ENCODE peak calls at places on chromosomes 5 and 9, in four cellular contexts. I, A, W and U are unnamed samples.

GRCh38 chr5:151223447-151224264 is at the start of gene CCDC69:
- DNase-seq in I (peak; percentile 57), A (peak; percentile 75), W (no peak), U (peak; percentile 73)

GRCh38 chr9:124320062-124320973 is 62.6 kb downstream of the NEK6 start:
- DNase-seq in I (peak; percentile 60), A (peak; percentile 71), W (no peak), U (peak; percentile 67)

GRCh38 chr9:131800885-131801284 is 61.0 kb upstream of the RAPGEF1 start:
- DNase-seq in I (no peak), A (no peak), W (no peak), U (no peak)

GRCh38 chr5:58924306-58924705 is 341.4 kb downstream of the RAB3C start:
- DNase-seq in I (no peak), A (no peak), W (no peak), U (no peak)

GRCh38 chr5:123371575-123372179 is 51.5 kb downstream of the CEP120 start:
- DNase-seq in I (peak; percentile 7), A (peak; percentile 26), W (no peak), U (peak; percentile 13)

GRCh38 chr9:126373241-126373640 is 46.6 kb downstream of the MVB12B start:
- DNase-seq in I (peak; percentile 53), A (peak; percentile 16), W (no peak), U (peak; percentile 46)

GRCh38 chr5:99025298-99026045 is 96.7 kb upstream of the CHD1 start:
- DNase-seq in I (no peak), A (peak; percentile 27), W (no peak), U (peak; percentile 15)

GRCh38 chr5:124584991-124585715 is 161.3 kb downstream of the ZNF608 start:
- DNase-seq in I (peak; percentile 31), A (no peak), W (no peak), U (no peak)

GRCh38 chr5:131252824-131253171 is 11.1 kb upstream of the CDC42SE2 start:
- DNase-seq in I (no peak), A (no peak), W (peak; percentile 63), U (no peak)

GRCh38 chr5:148973455-148973854 is 89.4 kb downstream of the SH3TC2 start:
- DNase-seq in I (peak; percentile 67), A (no peak), W (no peak), U (peak; percentile 52)

GRCh38 chr9:79799691-79800345 is 228.1 kb downstream of the TLE4 start:
- DNase-seq in I (no peak), A (peak; percentile 95), W (no peak), U (peak; percentile 85)

GRCh38 chr9:34568783-34569182 is 20.7 kb downstream of the CNTFR start:
- DNase-seq in I (no peak), A (no peak), W (no peak), U (no peak)

GRCh38 chr5:38465045-38465444 is 91.4 kb downstream of the LIFR start:
- DNase-seq in I (peak; percentile 44), A (peak; percentile 82), W (no peak), U (peak; percentile 39)

GRCh38 chr9:133044661-133045060 is 13.9 kb downstream of the GTF3C5 start:
- DNase-seq in I (no peak), A (no peak), W (no peak), U (no peak)

GRCh38 chr5:149162401-149163084 is 21.2 kb downstream of the ABLIM3 start:
- DNase-seq in I (peak; percentile 74), A (peak; percentile 79), W (no peak), U (peak; percentile 71)

GRCh38 chr9:98943682-98944129 is at the start of gene COL15A1:
- DNase-seq in I (no peak), A (no peak), W (no peak), U (peak; percentile 11)

GRCh38 chr5:31149072-31149471 is 44.4 kb upstream of the CDH6 start:
- DNase-seq in I (peak; percentile 39), A (peak; percentile 32), W (no peak), U (peak; percentile 37)

GRCh38 chr9:93895535-93895934 is 59.6 kb downstream of the BARX1 start:
- DNase-seq in I (no peak), A (no peak), W (no peak), U (no peak)

GRCh38 chr9:71929223-71929622 is 17.8 kb downstream of the C9orf85 start:
- DNase-seq in I (peak; percentile 82), A (peak; percentile 25), W (no peak), U (no peak)

GRCh38 chr5:2147504-2148311 is 265.0 kb upstream of the IRX4 start:
- DNase-seq in I (no peak), A (no peak), W (no peak), U (no peak)

GRCh38 chr9:121870271-121870670 is 218.8 kb downstream of the DAB2IP start:
- DNase-seq in I (no peak), A (no peak), W (no peak), U (no peak)

GRCh38 chr9:104923289-104923688 is 4.7 kb downstream of the ABCA1 start:
- DNase-seq in I (peak; percentile 92), A (peak; percentile 95), W (no peak), U (peak; percentile 88)

GRCh38 chr9:2802494-2802921 is 41.4 kb downstream of the PUM3 start:
- DNase-seq in I (peak; percentile 82), A (peak; percentile 70), W (no peak), U (peak; percentile 41)

GRCh38 chr9:133114886-133115603 is 6.0 kb downstream of the RALGDS start:
- DNase-seq in I (no peak), A (no peak), W (no peak), U (no peak)

GRCh38 chr9:121895836-121896544 is 197.1 kb downstream of the TTLL11 start:
- DNase-seq in I (peak; percentile 71), A (peak; percentile 59), W (no peak), U (peak; percentile 62)

GRCh38 chr5:124706729-124707361 is 39.6 kb downstream of the ZNF608 start:
- DNase-seq in I (peak; percentile 58), A (peak; percentile 30), W (no peak), U (peak; percentile 5)

GRCh38 chr5:172602712-172603289 is 38.3 kb upstream of the NEURL1B start:
- DNase-seq in I (no peak), A (no peak), W (no peak), U (no peak)

GRCh38 chr9:112162644-112163413 is 12.3 kb downstream of the SUSD1 start:
- DNase-seq in I (no peak), A (no peak), W (no peak), U (no peak)

DNA sequence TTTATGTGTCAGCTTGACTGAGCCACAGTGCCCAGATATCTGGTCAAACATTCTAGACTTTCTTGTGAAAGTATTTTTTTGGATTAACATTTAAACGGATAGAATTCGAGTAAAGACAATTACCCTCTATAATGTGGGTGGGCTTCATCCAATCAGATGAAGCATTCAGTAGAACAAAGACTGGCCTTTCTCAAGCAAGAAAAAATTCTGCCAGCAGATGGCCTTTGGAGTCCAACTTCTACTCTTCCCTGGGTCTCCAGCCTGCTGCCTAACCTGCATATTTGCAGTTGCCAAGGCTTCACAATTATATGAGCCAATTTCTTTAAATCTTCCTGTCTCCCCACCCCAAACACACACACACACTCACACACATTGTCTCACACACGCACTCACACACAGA is 86.4 kb downstream of the MED10 start:
- DNase-seq in I (no peak), A (peak; percentile 29), W (no peak), U (peak; percentile 2)
- TF ChIP-seq CTCF in I (no peak), A (peak; percentile 36), W (no peak), U (peak; percentile 11)

GRCh38 chr9:137583347-137583746 is 4.6 kb upstream of the DPH7 start:
- DNase-seq in I (no peak), A (no peak), W (no peak), U (no peak)

GRCh38 chr9:137586854-137587253 is 3.5 kb downstream of the ZMYND19 start:
- DNase-seq in I (no peak), A (no peak), W (no peak), U (no peak)

GRCh38 chr9:137582286-137582860 is 3.6 kb upstream of the DPH7 start:
- DNase-seq in I (no peak), A (no peak), W (no peak), U (peak; percentile 12)

GRCh38 chr9:137581361-137582285 is 2.9 kb upstream of the DPH7 start:
- DNase-seq in I (no peak), A (no peak), W (no peak), U (no peak)

GRCh38 chr9:137583957-137584356 is 5.2 kb upstream of the DPH7 start:
- DNase-seq in I (no peak), A (no peak), W (no peak), U (no peak)
- H3K4me3 ChIP-seq in I (no peak overlapping the region), A (no peak overlapping the region), W (no peak overlapping the region), U (no peak overlapping the region)

DNA sequence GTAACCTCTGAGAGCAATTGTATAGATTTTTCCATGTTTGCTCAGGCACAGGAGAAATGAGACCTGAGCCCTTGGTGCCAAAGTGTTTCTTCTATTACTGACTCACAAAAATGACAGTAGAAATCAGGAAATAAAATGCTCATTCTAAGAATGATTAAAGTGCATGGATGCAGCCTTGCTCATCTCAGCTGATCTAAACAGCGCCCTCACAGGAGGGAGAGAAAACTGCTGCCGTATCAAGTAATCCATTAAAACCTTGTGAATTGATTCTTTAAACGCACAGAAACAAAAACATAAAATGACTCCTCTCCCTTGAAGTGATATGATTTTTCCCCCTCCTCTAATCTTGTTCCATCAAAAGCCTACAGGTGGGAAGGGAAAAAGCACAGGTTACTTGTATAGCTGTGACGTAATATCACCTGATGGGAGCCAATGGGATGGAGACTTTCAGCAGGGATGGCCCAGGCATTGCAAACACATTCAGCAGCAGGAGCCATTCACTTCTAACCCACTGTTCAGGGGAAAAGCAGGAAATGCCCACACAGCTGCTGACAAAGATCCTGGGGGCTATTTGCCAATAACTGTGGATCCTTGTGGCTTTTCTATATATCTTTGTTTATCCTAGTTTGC is 76.7 kb downstream of the PLCXD3 start:
- DNase-seq in I (peak; percentile 11), A (peak; percentile 31), W (no peak), U (no peak)
- TF ChIP-seq CTCF in I (peak; percentile 43), A (peak; percentile 73), W (no peak), U (peak; percentile 57)

DNA sequence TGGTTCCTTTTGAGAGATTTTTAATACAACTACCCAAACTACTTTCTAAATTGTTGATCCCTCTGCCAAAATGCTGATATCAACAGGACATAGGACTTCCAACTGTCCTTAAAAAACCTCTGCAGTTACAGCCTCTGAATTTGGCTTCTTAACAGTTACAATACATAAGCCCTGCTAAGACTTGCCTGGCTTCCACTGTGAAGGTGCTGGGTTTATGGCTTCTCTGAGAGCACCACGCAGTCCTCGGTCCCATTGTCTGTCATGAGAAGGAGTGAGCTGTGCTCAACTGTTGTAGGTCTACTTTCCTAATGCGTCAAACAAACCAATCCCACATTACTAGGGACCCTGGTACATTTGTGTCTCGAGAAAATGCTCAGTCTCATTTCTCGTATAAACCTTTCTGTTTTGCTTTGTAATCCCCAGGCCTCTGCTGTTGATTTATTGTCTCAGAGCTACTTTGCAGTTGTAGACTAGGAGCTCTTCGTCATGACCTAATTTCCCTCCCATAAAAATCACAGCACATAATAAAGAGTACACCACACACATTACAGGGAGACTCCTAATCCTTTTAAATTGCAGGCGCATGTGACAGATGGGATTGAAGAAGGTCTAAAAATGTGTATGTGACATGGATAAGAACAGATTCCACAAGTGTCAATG is 274.9 kb downstream of the NR3C1 start:
- DNase-seq in I (no peak), A (no peak), W (no peak), U (no peak)
- H3K4me3 ChIP-seq in I (no peak overlapping the region), A (no peak overlapping the region), W (no peak overlapping the region), U (no peak overlapping the region)

GRCh38 chr5:80408475-80408875 is 611 bp downstream of the ZFYVE16 start:
- DNase-seq in I (peak; percentile 38), A (peak; percentile 45), W (no peak), U (peak; percentile 50)
- TF ChIP-seq CTCF in I (no peak), A (no peak), W (no peak), U (peak; percentile 40)